ENCODE peak calls at places on chromosomes 11 and 22, in eight cellular contexts. R is CD8-positive, alpha-beta T cell; F is GM06990; I is astrocyte; Q is kidney epithelial cell; A is psoas muscle; K is neural progenitor cell; G is gastrocnemius medialis. J is an unnamed sample.
A peak's percentile ranks its signal among the peaks of the same experiment; 100 is the strongest.

GRCh38 chr11:65112226-65112550 is 516 bp downstream of the TM7SF2 start:
- DNase-seq in R (no peak), F (no peak), I (no peak), Q (no peak), A (no peak), K (peak; percentile 65), G (no peak), J (no peak)

GRCh38 chr11:27280131-27280530 is 82.9 kb downstream of the CCDC34 start:
- DNase-seq in R (no peak), F (no peak), I (no peak), Q (no peak), A (no peak), K (no peak), G (no peak), J (no peak)

GRCh38 chr11:36498721-36499120 is 11.4 kb downstream of the TRAF6 start:
- DNase-seq in R (no peak), F (no peak), I (no peak), Q (no peak), A (no peak), K (no peak), G (no peak), J (no peak)

GRCh38 chr11:125162743-125163142 is 1.8 kb upstream of the PKNOX2 start:
- DNase-seq in R (no peak), F (no peak), I (no peak), Q (no peak), A (no peak), K (peak; percentile 68), G (no peak), J (no peak)

GRCh38 chr22:34111210-34111824 is 191.0 kb upstream of the LARGE1 start:
- DNase-seq in R (no peak), F (no peak), I (no peak), Q (no peak), A (no peak), K (peak; percentile 67), G (no peak), J (no peak)

GRCh38 chr11:47566166-47566546 is 757 bp downstream of the PTPMT1 start:
- DNase-seq in R (no peak), F (no peak), I (no peak), Q (no peak), A (no peak), K (no peak), G (no peak), J (no peak)

GRCh38 chr11:803770-804598 is 1.0 kb downstream of the PIDD1 start:
- DNase-seq in R (no peak), F (no peak), I (no peak), Q (no peak), A (no peak), K (no peak), G (no peak), J (no peak)

GRCh38 chr22:35349704-35350538 is 31.0 kb upstream of the HMOX1 start:
- DNase-seq in R (no peak), F (no peak), I (peak; percentile 14), Q (no peak), A (no peak), K (peak; percentile 45), G (peak; percentile 28), J (no peak)

GRCh38 chr11:66674964-66675602 is 2.6 kb downstream of the RBM4B start:
- DNase-seq in R (no peak), F (no peak), I (no peak), Q (no peak), A (no peak), K (no peak), G (no peak), J (no peak)

GRCh38 chr11:44774131-44774530 is 47.4 kb downstream of the TSPAN18 start:
- DNase-seq in R (no peak), F (no peak), I (no peak), Q (no peak), A (peak; percentile 67), K (no peak), G (peak; percentile 15), J (no peak)

GRCh38 chr11:44139565-44140313 is 44.3 kb downstream of the EXT2 start:
- DNase-seq in R (no peak), F (no peak), I (no peak), Q (no peak), A (no peak), K (no peak), G (no peak), J (no peak)

GRCh38 chr11:1442163-1442562 is 44.4 kb downstream of the MOB2 start:
- DNase-seq in R (no peak), F (no peak), I (no peak), Q (no peak), A (no peak), K (peak; percentile 75), G (no peak), J (no peak)

GRCh38 chr11:117822031-117822521 is 2.5 kb downstream of the FXYD2 start:
- DNase-seq in R (peak; percentile 61), F (no peak), I (no peak), Q (no peak), A (peak; percentile 65), K (peak; percentile 68), G (no peak), J (no peak)

GRCh38 chr22:40703174-40703573 is 23.9 kb downstream of the MCHR1 start:
- DNase-seq in R (no peak), F (no peak), I (no peak), Q (no peak), A (no peak), K (no peak), G (no peak), J (no peak)

GRCh38 chr22:33440756-33441155 is 382.6 kb upstream of the SYN3 start:
- DNase-seq in R (no peak), F (no peak), I (peak; percentile 37), Q (no peak), A (no peak), K (no peak), G (no peak), J (no peak)

GRCh38 chr22:45781941-45782340 is 110.3 kb downstream of the ATXN10 start:
- DNase-seq in R (no peak), F (no peak), I (peak; percentile 45), Q (no peak), A (no peak), K (no peak), G (no peak), J (no peak)

GRCh38 chr11:119384332-119384731 is 2.8 kb upstream of the USP2 start:
- DNase-seq in R (no peak), F (no peak), I (no peak), Q (no peak), A (no peak), K (no peak), G (no peak), J (no peak)

GRCh38 chr11:119363874-119364590 is 17.5 kb downstream of the USP2 start:
- DNase-seq in R (peak; percentile 63), F (peak; percentile 70), I (no peak), Q (no peak), A (peak; percentile 83), K (peak; percentile 86), G (no peak), J (no peak)

GRCh38 chr22:42396621-42397331 is 35.4 kb downstream of the NFAM1 start:
- DNase-seq in R (peak; percentile 10), F (peak; percentile 56), I (no peak), Q (no peak), A (no peak), K (no peak), G (peak; percentile 22), J (no peak)
- TF ChIP-seq CTCF in R (no peak), F (peak; percentile 45), I (no peak), Q (peak; percentile 31), A (no peak), K (no peak), G (no peak), J (no peak)

DNA sequence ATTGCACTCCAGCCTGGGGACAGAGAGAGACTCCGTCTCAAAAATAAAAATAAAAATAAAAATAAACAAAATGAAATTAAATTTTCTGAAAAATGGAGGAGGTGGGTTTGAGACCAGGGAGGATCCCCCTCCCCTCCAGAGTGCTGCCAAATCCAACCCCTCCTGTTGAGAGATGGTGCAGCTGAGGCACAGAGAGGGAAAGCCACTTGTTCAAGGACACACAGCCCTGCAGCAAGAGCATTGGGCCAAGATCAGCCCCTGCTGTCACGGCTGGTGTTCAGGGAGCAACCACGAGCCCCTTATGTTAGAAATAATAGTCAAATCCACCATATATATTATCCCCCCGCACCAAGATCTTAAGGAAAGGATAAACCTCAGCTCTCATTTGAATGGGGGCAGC is 2.7 kb downstream of the MYO18B start:
- DNase-seq in R (no peak), F (no peak), I (no peak), Q (no peak), A (no peak), K (no peak), G (no peak), J (no peak)
- TF ChIP-seq CTCF in R (no peak), F (no peak), I (no peak), Q (no peak), A (no peak), K (no peak), G (no peak), J (no peak)

DNA sequence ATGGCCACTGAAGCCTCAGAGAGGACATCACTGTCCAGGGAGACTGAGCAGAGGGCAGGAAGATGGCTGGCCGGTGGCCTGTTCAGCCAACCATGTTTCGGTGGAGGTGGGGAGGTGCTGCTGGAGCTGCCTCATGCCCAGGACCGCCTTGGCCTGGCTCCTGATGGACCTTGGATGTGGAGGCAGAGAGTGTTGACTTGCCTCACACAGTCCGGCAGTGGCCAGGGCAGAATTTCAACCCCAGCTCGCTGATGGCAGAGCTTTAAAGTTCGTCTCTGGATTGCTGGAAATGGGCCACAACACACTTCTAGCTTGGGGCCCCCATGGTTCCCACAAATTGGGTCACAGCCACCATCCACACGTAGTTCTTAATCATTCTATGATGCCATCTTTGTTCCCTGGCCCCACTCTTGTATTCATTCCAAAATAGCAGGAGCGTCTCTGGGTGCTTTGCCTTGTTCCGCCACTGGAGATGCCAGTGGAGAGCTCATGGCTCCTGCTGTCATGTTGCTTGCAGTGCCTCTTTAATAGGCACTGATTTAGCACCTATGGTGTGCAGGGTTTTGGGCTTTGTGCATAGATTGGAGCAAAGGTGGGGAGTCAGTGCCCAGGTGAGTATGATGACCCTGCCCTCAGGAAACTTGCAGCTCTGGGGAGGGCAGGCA is 5.6 kb downstream of the MAPK8IP1 start:
- DNase-seq in R (no peak), F (no peak), I (no peak), Q (no peak), A (peak; percentile 21), K (no peak), G (no peak), J (no peak)
- TF ChIP-seq CTCF in R (no peak), F (no peak), I (no peak), Q (no peak), A (no peak), K (no peak), G (no peak), J (no peak)

GRCh38 chr11:93481279-93481678 is 61.9 kb downstream of the SMCO4 start:
- DNase-seq in R (no peak), F (no peak), I (no peak), Q (no peak), A (no peak), K (no peak), G (no peak), J (no peak)

GRCh38 chr11:93484716-93485115 is 58.5 kb downstream of the SMCO4 start:
- DNase-seq in R (no peak), F (no peak), I (no peak), Q (no peak), A (no peak), K (no peak), G (no peak), J (peak; percentile 35)

GRCh38 chr11:93480756-93481155 is 62.4 kb downstream of the SMCO4 start:
- DNase-seq in R (no peak), F (no peak), I (no peak), Q (no peak), A (no peak), K (no peak), G (no peak), J (no peak)

GRCh38 chr11:93478841-93479240 is 64.3 kb downstream of the SMCO4 start:
- DNase-seq in R (no peak), F (no peak), I (no peak), Q (no peak), A (no peak), K (no peak), G (no peak), J (no peak)

GRCh38 chr11:93481696-93482095 is 61.5 kb downstream of the SMCO4 start:
- DNase-seq in R (no peak), F (no peak), I (no peak), Q (no peak), A (no peak), K (no peak), G (no peak), J (no peak)
- TF ChIP-seq CTCF in R (no peak), F (no peak), I (no peak), Q (no peak), A (peak; percentile 31), K (no peak), G (peak; percentile 22), J (no peak)

J was measured in AG09309.